ENCODE peak calls at places on chromosomes 13 and 19, in seven cellular contexts. W is brain microvascular endothelial cell; C is bronchial epithelial cell; O is endothelial cell of umbilical vein; B is left lung; N is hepatocyte; Y is CD4-positive, alpha-beta memory T cell. S is an unnamed sample. For H3K36me3, the result is how much of the 10 kb centered on the place peaks cover.

GRCh38 chr19:30228113-30228725 is 144.0 kb upstream of the ZNF536 start:
- DNase-seq in W (no peak), C (no peak), O (no peak), B (no peak), N (peak), Y (no peak), S (peak)

GRCh38 chr19:49489601-49490167 is 2.3 kb downstream of the RPL13A start:
- DNase-seq in W (no peak), C (no peak), O (no peak), B (no peak), N (no peak), Y (no peak), S (no peak)

GRCh38 chr13:22187329-22187728 is 516.5 kb downstream of the FGF9 start:
- DNase-seq in W (no peak), C (no peak), O (no peak), B (no peak), N (no peak), Y (no peak), S (no peak)

GRCh38 chr19:17719730-17720486 is 628 bp downstream of the MAP1S start:
- DNase-seq in W (no peak), C (peak), O (no peak), B (peak), N (peak), Y (no peak), S (peak)

GRCh38 chr13:38998739-38999138 is 8.1 kb upstream of the STOML3 start:
- DNase-seq in W (no peak), C (no peak), O (no peak), B (no peak), N (no peak), Y (no peak), S (no peak)

GRCh38 chr13:108807841-108808240 is 178.4 kb downstream of the MYO16 start:
- DNase-seq in W (no peak), C (no peak), O (no peak), B (no peak), N (no peak), Y (no peak), S (no peak)

GRCh38 chr19:31538879-31539278 is 189.6 kb upstream of the TSHZ3 start:
- DNase-seq in W (no peak), C (no peak), O (no peak), B (no peak), N (no peak), Y (no peak), S (no peak)

GRCh38 chr19:49400034-49400433 is 12.0 kb downstream of the KASH5 start:
- DNase-seq in W (no peak), C (peak), O (no peak), B (no peak), N (no peak), Y (no peak), S (no peak)

GRCh38 chr19:13054605-13055212 is 47.9 kb downstream of the LYL1 start:
- DNase-seq in W (no peak), C (no peak), O (no peak), B (no peak), N (no peak), Y (no peak), S (peak)

GRCh38 chr19:39845172-39845571 is 1.0 kb downstream of the FBL start:
- DNase-seq in W (no peak), C (no peak), O (no peak), B (no peak), N (no peak), Y (no peak), S (no peak)

GRCh38 chr19:8607386-8607785 is 3.1 kb downstream of the ADAMTS10 start:
- DNase-seq in W (peak), C (no peak), O (no peak), B (no peak), N (no peak), Y (no peak), S (no peak)

GRCh38 chr13:87661471-87661870 is 9.7 kb upstream of the SLITRK5 start:
- DNase-seq in W (no peak), C (peak), O (no peak), B (no peak), N (no peak), Y (no peak), S (no peak)

GRCh38 chr19:2549701-2550191 is 73.8 kb downstream of the GADD45B start:
- DNase-seq in W (peak), C (no peak), O (no peak), B (peak), N (no peak), Y (no peak), S (peak)

GRCh38 chr13:75798353-75799245 is 162.5 kb downstream of the LMO7 start:
- DNase-seq in W (no peak), C (peak), O (peak), B (no peak), N (peak), Y (no peak), S (no peak)

GRCh38 chr19:32351807-32352630 is 6.6 kb downstream of the ZNF507 start:
- DNase-seq in W (peak), C (peak), O (peak), B (no peak), N (no peak), Y (no peak), S (no peak)

GRCh38 chr19:920051-920857 is 3.1 kb downstream of the KISS1R start:
- DNase-seq in W (no peak), C (no peak), O (no peak), B (no peak), N (peak), Y (peak), S (peak)

GRCh38 chr19:35350591-35350990 is 2.9 kb downstream of the FFAR1 start:
- DNase-seq in W (no peak), C (no peak), O (no peak), B (no peak), N (no peak), Y (no peak), S (peak)

GRCh38 chr13:99796175-99796819 is 175.3 kb downstream of the ZIC5 start:
- DNase-seq in W (peak), C (peak), O (peak), B (no peak), N (peak), Y (no peak), S (peak)

GRCh38 chr19:40800997-40801377 is 2.0 kb downstream of the EGLN2 start:
- DNase-seq in W (no peak), C (no peak), O (no peak), B (no peak), N (no peak), Y (no peak), S (peak)

GRCh38 chr13:29140277-29140676 is 320.1 kb downstream of the MTUS2 start:
- DNase-seq in W (no peak), C (peak), O (no peak), B (no peak), N (peak), Y (no peak), S (no peak)

GRCh38 chr13:59121507-59121906 is 1042.2 kb downstream of the DIAPH3 start:
- DNase-seq in W (no peak), C (no peak), O (no peak), B (no peak), N (no peak), Y (no peak), S (no peak)

GRCh38 chr13:97246596-97246995 is 24.5 kb downstream of the MBNL2 start:
- DNase-seq in W (no peak), C (no peak), O (peak), B (no peak), N (no peak), Y (no peak), S (no peak)

GRCh38 chr13:23753523-23753922 is 135.7 kb downstream of the MIPEP start:
- DNase-seq in W (peak), C (peak), O (no peak), B (no peak), N (peak), Y (no peak), S (no peak)

GRCh38 chr19:55488986-55489710 is 912 bp downstream of the SSC5D start:
- DNase-seq in W (no peak), C (no peak), O (no peak), B (no peak), N (no peak), Y (no peak), S (peak)

DNA sequence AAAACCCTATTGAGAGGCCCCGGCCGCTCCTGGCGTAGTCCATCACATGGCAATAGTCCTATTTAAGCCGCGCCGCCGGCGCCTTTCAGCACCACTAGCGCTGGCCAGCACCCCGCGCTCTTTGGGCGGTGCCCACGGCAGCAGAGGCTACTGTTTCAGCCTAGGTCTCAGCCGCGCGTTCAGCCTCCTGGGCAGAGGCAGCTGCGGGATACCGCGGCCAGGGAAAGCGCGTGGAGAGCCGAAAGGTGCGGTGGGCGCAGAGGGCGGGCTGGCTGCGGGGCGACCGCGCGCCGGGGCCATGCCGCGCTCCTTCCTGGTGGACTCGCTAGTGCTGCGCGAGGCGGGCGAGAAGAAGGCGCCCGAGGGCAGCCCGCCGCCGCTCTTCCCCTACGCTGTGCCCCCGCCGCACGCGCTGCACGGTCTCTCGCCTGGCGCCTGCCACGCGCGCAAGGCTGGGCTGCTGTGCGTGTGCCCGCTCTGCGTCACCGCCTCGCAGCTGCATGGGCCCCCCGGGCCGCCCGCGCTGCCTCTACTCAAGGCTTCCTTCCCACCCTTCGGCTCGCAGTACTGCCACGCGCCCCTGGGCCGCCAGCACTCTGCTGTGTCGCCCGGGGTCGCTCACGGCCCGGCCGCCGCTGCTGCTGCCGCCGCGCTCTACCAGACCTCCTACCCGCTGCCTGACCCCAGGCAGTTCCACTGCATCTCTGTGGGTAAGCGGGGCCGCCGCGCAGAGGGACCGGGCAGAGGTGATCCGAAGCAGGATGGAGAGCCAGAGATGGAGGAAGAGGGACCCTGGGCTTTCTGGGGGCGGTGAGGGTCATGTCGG is at the start of gene GSX1:
- DNase-seq in W (peak), C (peak), O (peak), B (peak), N (peak), Y (peak), S (peak)
- H3K4me3 ChIP-seq in W (peak), C (no peak), O (no peak), B (peak), N (no peak), Y (peak), S (no peak)

DNA sequence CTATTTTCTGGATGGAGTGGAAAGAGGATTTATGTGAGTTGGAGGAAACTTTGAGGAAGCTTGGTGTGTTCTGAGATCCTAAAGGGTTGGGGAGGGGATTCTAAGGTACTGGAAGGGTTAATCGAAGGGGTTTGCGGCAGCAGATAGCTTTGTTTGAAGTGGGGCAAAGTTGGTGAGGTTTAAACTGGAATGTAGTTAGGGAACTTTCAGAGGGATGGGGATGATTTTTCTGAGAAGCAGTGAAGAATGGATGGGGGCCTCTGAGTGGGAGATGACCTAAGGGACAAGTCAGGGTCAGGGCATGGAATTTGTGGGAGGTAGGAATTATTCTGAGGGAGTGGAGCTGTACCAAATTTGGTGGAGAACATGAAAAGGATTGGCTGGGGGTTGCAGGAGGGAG is 3.9 kb downstream of the SAE1 start:
- DNase-seq in W (no peak), C (no peak), O (no peak), B (no peak), N (no peak), Y (no peak), S (no peak)
- H3K36me3 ChIP-seq in W (under half), C (under half), O (under half), B (under half), N (under half), Y (under half), S (under half)

GRCh38 chr13:114202581-114202980 is 23.5 kb downstream of the CFAP97D2 start:
- DNase-seq in W (no peak), C (no peak), O (no peak), B (no peak), N (no peak), Y (no peak), S (no peak)
- H3K4me3 ChIP-seq in W (no peak), C (no peak), O (no peak), B (no peak), N (no peak), Y (no peak), S (no peak)

DNA sequence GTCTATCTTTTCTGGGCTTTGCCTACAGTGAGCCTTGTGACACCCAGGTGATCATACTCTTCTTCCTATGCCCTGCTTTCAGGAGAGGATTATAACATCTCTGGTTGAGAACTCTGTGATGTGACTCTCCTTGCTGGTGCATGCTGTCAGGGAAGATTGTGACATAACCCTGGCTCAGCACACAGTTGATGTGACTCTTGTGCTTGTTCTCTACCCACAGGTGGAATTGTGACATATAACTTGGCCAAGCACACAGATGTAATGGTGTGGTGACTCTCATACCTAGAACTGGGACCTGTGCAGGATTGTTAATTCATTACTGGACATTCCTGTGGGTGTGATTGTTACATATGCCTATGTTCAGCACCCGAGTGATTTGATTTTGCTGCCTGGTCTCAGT is 21.7 kb upstream of the ZNF254 start:
- DNase-seq in W (no peak), C (no peak), O (no peak), B (no peak), N (no peak), Y (no peak), S (no peak)
- H3K36me3 ChIP-seq in W (under half), C (under half), O (under half), B (under half), N (under half), Y (under half), S (under half)